ENCODE peak calls at places on chromosomes 12 and 14, in ten cellular contexts. D is Right ventricle myocardium superior; M is stimulated activated CD4-positive, alpha-beta T cell treated with anti-CD3 and anti-CD28 coated beads, Interleukin-4, amount 100 ng/mL, for 24 hours; B is AG04449; F is activated CD4-positive, alpha-beta T cell treated with anti-CD3 and anti-CD28 coated beads, Interleukin-2, amount 50 U/mL, for 24 hours; Z is EL; G is M059J; L is SW 1271; H is fibroblast of the aortic adventitia; Y is breast epithelium. K is an unnamed sample.

GRCh38 chr14:93930989-93931307 is 3.8 kb downstream of the FAM181A start:
- DNase-seq in D (no peak), M (no peak), B (no peak), F (no peak), Z (no peak), G (no peak), L (no peak), H (no peak), Y (no peak), K (no peak)

GRCh38 chr14:54724772-54725325 is 157.9 kb downstream of the SAMD4A start:
- DNase-seq in D (no peak), M (no peak), B (no peak), F (no peak), Z (no peak), G (no peak), L (no peak), H (no peak), Y (no peak), K (no peak)

GRCh38 chr14:99538275-99538674 is 57.1 kb downstream of the CCNK start:
- DNase-seq in D (no peak), M (no peak), B (no peak), F (no peak), Z (peak), G (peak), L (no peak), H (no peak), Y (no peak), K (no peak)

GRCh38 chr12:2960996-2961616 is 1.9 kb downstream of the TEAD4 start:
- DNase-seq in D (no peak), M (no peak), B (no peak), F (no peak), Z (peak), G (no peak), L (peak), H (peak), Y (no peak), K (no peak)

GRCh38 chr12:85310456-85311076 is 30.5 kb downstream of the ALX1 start:
- DNase-seq in D (no peak), M (no peak), B (no peak), F (no peak), Z (peak), G (no peak), L (peak), H (peak), Y (no peak), K (no peak)

GRCh38 chr14:58942516-58942915 is 246.0 kb upstream of the DAAM1 start:
- DNase-seq in D (no peak), M (no peak), B (no peak), F (no peak), Z (no peak), G (peak), L (no peak), H (peak), Y (no peak), K (no peak)

GRCh38 chr12:106753526-106753925 is 21.0 kb upstream of the RIC8B start:
- DNase-seq in D (no peak), M (peak), B (no peak), F (peak), Z (no peak), G (no peak), L (no peak), H (no peak), Y (no peak), K (no peak)

GRCh38 chr14:93975791-93976476 is 436 bp downstream of the ASB2 start:
- DNase-seq in D (no peak), M (peak), B (no peak), F (peak), Z (no peak), G (no peak), L (no peak), H (no peak), Y (no peak), K (no peak)

GRCh38 chr12:132429932-132430643 is 59.9 kb upstream of the FBRSL1 start:
- DNase-seq in D (no peak), M (peak), B (no peak), F (no peak), Z (no peak), G (no peak), L (no peak), H (no peak), Y (no peak), K (peak)

GRCh38 chr12:77999074-77999715 is 168.5 kb downstream of the NAV3 start:
- DNase-seq in D (no peak), M (no peak), B (no peak), F (no peak), Z (no peak), G (no peak), L (no peak), H (no peak), Y (no peak), K (no peak)

GRCh38 chr14:95256011-95256775 is 63.5 kb downstream of the CLMN start:
- DNase-seq in D (no peak), M (no peak), B (no peak), F (no peak), Z (no peak), G (peak), L (no peak), H (no peak), Y (no peak), K (no peak)

GRCh38 chr12:3655331-3655900 is 97.5 kb downstream of the CRACR2A start:
- DNase-seq in D (no peak), M (no peak), B (no peak), F (no peak), Z (peak), G (no peak), L (no peak), H (peak), Y (no peak), K (peak)

GRCh38 chr12:95790912-95791849 is 617 bp upstream of the NTN4 start:
- DNase-seq in D (no peak), M (peak), B (no peak), F (no peak), Z (peak), G (peak), L (no peak), H (peak), Y (peak), K (no peak)

K was measured in DND-41.